ENCODE peak calls at places on chromosomes 12 and 14, in ten cellular contexts. A is stomach, N is transverse colon, H is endothelial cell of umbilical vein, C is upper lobe of left lung, Y is HCT116, F is HepG2, P is suprapubic skin, Q is H1, S is GM23338. J is an unnamed sample.

GRCh38 chr14:36035675-36036074 is 140.8 kb downstream of the PTCSC3 start:
- DNase-seq in A (no peak), N (no peak), H (no peak), C (no peak), Y (no peak), F (no peak), P (no peak), Q (no peak), S (no peak), J (no peak)

GRCh38 chr12:26062566-26062965 is 62.3 kb downstream of the BHLHE41 start:
- DNase-seq in A (no peak), N (no peak), H (no peak), C (no peak), Y (no peak), F (no peak), P (no peak), Q (no peak), S (no peak), J (no peak)

GRCh38 chr14:33834101-33834955 is 116.5 kb downstream of the EGLN3 start:
- DNase-seq in A (peak; percentile 43), N (no peak), H (no peak), C (no peak), Y (no peak), F (no peak), P (no peak), Q (no peak), S (peak; percentile 27), J (no peak)

GRCh38 chr12:29517265-29517664 is 19.8 kb upstream of the OVCH1 start:
- DNase-seq in A (no peak), N (no peak), H (no peak), C (no peak), Y (no peak), F (no peak), P (no peak), Q (no peak), S (no peak), J (no peak)

GRCh38 chr12:75961878-75962277 is 69.7 kb downstream of the PHLDA1 start:
- DNase-seq in A (no peak), N (no peak), H (no peak), C (no peak), Y (no peak), F (no peak), P (no peak), Q (no peak), S (no peak), J (no peak)

GRCh38 chr12:95805864-95806669 is 15.5 kb upstream of the NTN4 start:
- DNase-seq in A (no peak), N (no peak), H (peak; percentile 85), C (no peak), Y (peak; percentile 60), F (no peak), P (no peak), Q (no peak), S (no peak), J (no peak)

GRCh38 chr12:98595152-98595988 is 1.9 kb downstream of the SLC25A3 start:
- DNase-seq in A (no peak), N (no peak), H (peak; percentile 72), C (no peak), Y (no peak), F (peak; percentile 29), P (no peak), Q (peak; percentile 14), S (no peak), J (no peak)

GRCh38 chr14:58298477-58298879 is at the start of gene ARID4A:
- DNase-seq in A (peak; percentile 87), N (peak; percentile 92), H (no peak), C (peak; percentile 90), Y (no peak), F (no peak), P (peak; percentile 93), Q (peak; percentile 81), S (no peak), J (peak; percentile 94)

GRCh38 chr12:68342966-68343365 is 10.8 kb upstream of the MDM1 start:
- DNase-seq in A (no peak), N (no peak), H (no peak), C (no peak), Y (no peak), F (no peak), P (no peak), Q (no peak), S (no peak), J (no peak)

GRCh38 chr12:96053476-96054261 is 18.3 kb upstream of the LTA4H start:
- DNase-seq in A (no peak), N (no peak), H (no peak), C (no peak), Y (no peak), F (no peak), P (no peak), Q (no peak), S (no peak), J (no peak)

GRCh38 chr14:89428556-89429196 is 11.6 kb upstream of the FOXN3 start:
- DNase-seq in A (no peak), N (no peak), H (no peak), C (peak; percentile 61), Y (no peak), F (no peak), P (no peak), Q (no peak), S (no peak), J (peak; percentile 79)
- H3K4me3 ChIP-seq in A (no peak overlapping the region), N (no peak overlapping the region), H (no peak overlapping the region), C (no peak overlapping the region), Y (no peak overlapping the region), F (no peak overlapping the region), P (peak overlapping the region; percentile 31), Q (no peak overlapping the region), S (no peak overlapping the region), J (no peak overlapping the region)

GRCh38 chr12:121248611-121249010 is 38.7 kb downstream of the P2RX4 start:
- DNase-seq in A (peak; percentile 29), N (peak; percentile 74), H (no peak), C (peak; percentile 82), Y (no peak), F (no peak), P (no peak), Q (no peak), S (no peak), J (peak; percentile 87)
- TF ChIP-seq POLR2AphosphoS5 in A (no peak), N (no peak), H (no peak), C (no peak), Y (no peak), F (no peak), P (no peak), Q (no peak), S (no peak), J (peak; percentile 71)

GRCh38 chr14:22994762-22995275 is 12.5 kb upstream of the AJUBA start:
- DNase-seq in A (no peak), N (no peak), H (peak; percentile 49), C (no peak), Y (no peak), F (peak; percentile 67), P (no peak), Q (no peak), S (peak; percentile 62), J (no peak)

GRCh38 chr14:22995889-22996611 is 13.7 kb upstream of the AJUBA start:
- DNase-seq in A (no peak), N (no peak), H (no peak), C (no peak), Y (no peak), F (no peak), P (no peak), Q (no peak), S (no peak), J (no peak)

GRCh38 chr14:22998324-22999012 is 11.5 kb downstream of the C14orf93 start:
- DNase-seq in A (peak; percentile 53), N (no peak), H (no peak), C (peak; percentile 41), Y (no peak), F (no peak), P (no peak), Q (no peak), S (no peak), J (no peak)

GRCh38 chr14:22997676-22998323 is 12.1 kb downstream of the C14orf93 start:
- DNase-seq in A (no peak), N (no peak), H (no peak), C (no peak), Y (no peak), F (no peak), P (no peak), Q (no peak), S (no peak), J (no peak)

GRCh38 chr14:22996823-22997301 is 13.1 kb downstream of the C14orf93 start:
- DNase-seq in A (no peak), N (no peak), H (no peak), C (no peak), Y (no peak), F (no peak), P (no peak), Q (no peak), S (no peak), J (no peak)
- H3K4me3 ChIP-seq in A (no peak overlapping the region), N (no peak overlapping the region), H (no peak overlapping the region), C (no peak overlapping the region), Y (no peak overlapping the region), F (no peak overlapping the region), P (no peak overlapping the region), Q (no peak overlapping the region), S (no peak overlapping the region), J (no peak overlapping the region)

GRCh38 chr12:12715459-12716150 is 1.6 kb upstream of the CDKN1B start:
- DNase-seq in A (no peak), N (peak; percentile 62), H (peak; percentile 73), C (no peak), Y (no peak), F (no peak), P (no peak), Q (no peak), S (no peak), J (no peak)
- TF ChIP-seq POLR2AphosphoS5 in A (no peak), N (no peak), H (no peak), C (no peak), Y (no peak), F (no peak), P (no peak), Q (no peak), S (no peak), J (no peak)

GRCh38 chr14:72800296-72800695 is 93.6 kb downstream of the DPF3 start:
- DNase-seq in A (no peak), N (no peak), H (no peak), C (no peak), Y (no peak), F (no peak), P (no peak), Q (no peak), S (no peak), J (no peak)
- H3K4me3 ChIP-seq in A (no peak overlapping the region), N (no peak overlapping the region), H (no peak overlapping the region), C (no peak overlapping the region), Y (no peak overlapping the region), F (no peak overlapping the region), P (no peak overlapping the region), Q (no peak overlapping the region), S (no peak overlapping the region), J (no peak overlapping the region)

GRCh38 chr12:9694220-9694619 is 24.7 kb downstream of the CLEC2D start:
- DNase-seq in A (no peak), N (no peak), H (no peak), C (no peak), Y (no peak), F (no peak), P (no peak), Q (no peak), S (no peak), J (no peak)
- TF ChIP-seq POLR2AphosphoS5 in A (no peak), N (no peak), H (no peak), C (no peak), Y (no peak), F (no peak), P (no peak), Q (no peak), S (no peak), J (no peak)

J was measured in spleen.